ENCODE peak calls at places on chromosomes 6 and 20, in four cellular contexts. O is heart right ventricle; C is astrocyte; Y is CD8-positive, alpha-beta T cell. A is an unnamed sample. For H3K9me3, the result is how much of the 10 kb centered on the place peaks cover.

GRCh38 chr6:126312013-126312665 is 27.8 kb upstream of the CENPW start:
- DNase-seq in O (no peak), C (no peak), Y (no peak), A (peak)

GRCh38 chr6:64732888-64733287 is 974.1 kb downstream of the EYS start:
- DNase-seq in O (no peak), C (no peak), Y (no peak), A (no peak)

GRCh38 chr6:16723833-16724232 is 37.4 kb downstream of the ATXN1 start:
- DNase-seq in O (no peak), C (peak), Y (no peak), A (peak)

GRCh38 chr6:169800668-169801395 is 49.4 kb downstream of the ERMARD start:
- DNase-seq in O (no peak), C (peak), Y (no peak), A (peak)

GRCh38 chr6:124968401-124968800 is 6.2 kb downstream of the RNF217 start:
- DNase-seq in O (no peak), C (no peak), Y (no peak), A (no peak)

GRCh38 chr20:7775072-7775471 is 165.2 kb downstream of the HAO1 start:
- DNase-seq in O (peak), C (peak), Y (no peak), A (no peak)

GRCh38 chr6:90072961-90073464 is 178.7 kb downstream of the GJA10 start:
- DNase-seq in O (no peak), C (no peak), Y (no peak), A (no peak)

GRCh38 chr6:10205120-10205519 is 209.8 kb downstream of the TFAP2A start:
- DNase-seq in O (no peak), C (no peak), Y (no peak), A (no peak)

GRCh38 chr20:58092353-58092752 is 136.1 kb downstream of the ANKRD60 start:
- DNase-seq in O (no peak), C (no peak), Y (no peak), A (no peak)

GRCh38 chr6:158707120-158707519 is 57.3 kb downstream of the SYTL3 start:
- DNase-seq in O (peak), C (peak), Y (no peak), A (peak)

GRCh38 chr20:21522479-21523397 is 8.9 kb upstream of the NKX2-2 start:
- DNase-seq in O (no peak), C (no peak), Y (no peak), A (peak)

GRCh38 chr6:163474581-163474980 is 60.1 kb downstream of the QKI start:
- DNase-seq in O (no peak), C (no peak), Y (no peak), A (no peak)

GRCh38 chr6:163463795-163464194 is 49.3 kb downstream of the QKI start:
- DNase-seq in O (no peak), C (no peak), Y (no peak), A (no peak)

GRCh38 chr6:163470611-163471010 is 56.1 kb downstream of the QKI start:
- DNase-seq in O (no peak), C (no peak), Y (no peak), A (no peak)

GRCh38 chr6:163466839-163467390 is 52.4 kb downstream of the QKI start:
- DNase-seq in O (no peak), C (peak), Y (no peak), A (no peak)

DNA sequence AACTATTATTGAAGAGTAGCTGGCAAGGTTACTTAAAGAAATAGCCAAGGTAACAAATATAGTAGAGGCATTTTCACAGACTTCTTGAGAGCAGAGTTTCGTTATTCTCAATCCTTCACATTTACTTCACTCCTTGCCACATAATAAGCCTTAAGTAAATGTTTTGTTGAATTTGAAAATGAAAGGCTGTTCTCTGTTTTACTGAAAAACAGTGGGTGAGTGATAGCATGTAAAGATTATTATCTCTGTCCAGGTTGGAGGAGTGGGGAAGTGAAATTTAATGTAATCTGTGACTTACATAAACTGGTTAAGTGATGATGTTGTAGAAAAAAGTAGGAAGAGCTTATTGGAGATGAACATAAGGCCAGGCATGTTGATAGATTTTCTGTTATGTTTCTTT is 54.9 kb downstream of the QKI start:
- DNase-seq in O (no peak), C (no peak), Y (no peak), A (no peak)
- H3K9me3 ChIP-seq in O (under half), C (under half), Y (under half), A (under half)

GRCh38 chr20:43909720-43910119 is 4.9 kb upstream of the TOX2 start:
- DNase-seq in O (no peak), C (no peak), Y (no peak), A (no peak)

GRCh38 chr20:43909211-43909610 is 5.4 kb upstream of the TOX2 start:
- DNase-seq in O (no peak), C (no peak), Y (no peak), A (no peak)

GRCh38 chr20:43913291-43914025 is 1.2 kb upstream of the TOX2 start:
- DNase-seq in O (no peak), C (no peak), Y (no peak), A (no peak)

GRCh38 chr20:43910564-43910963 is 4.1 kb upstream of the TOX2 start:
- DNase-seq in O (no peak), C (no peak), Y (peak), A (no peak)

DNA sequence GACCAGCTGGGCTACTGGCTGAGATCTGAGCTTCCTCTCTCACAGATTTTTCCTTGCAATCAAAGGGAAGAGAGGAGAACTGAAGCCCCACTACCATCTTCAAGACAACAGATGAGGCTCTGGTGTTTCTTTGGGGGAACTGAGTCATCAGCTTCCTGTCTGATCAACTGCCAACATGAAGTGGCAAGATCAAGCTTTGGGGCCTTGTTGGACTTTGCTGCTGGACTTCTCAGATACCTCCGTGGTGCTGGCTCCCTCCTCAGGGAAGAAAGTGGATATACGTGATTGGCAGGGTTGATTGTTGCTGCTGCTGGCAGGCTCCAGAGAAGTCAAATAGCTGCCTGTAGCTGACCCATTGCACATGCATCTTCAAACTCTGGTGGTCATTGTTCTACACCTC is 3.6 kb upstream of the TOX2 start:
- DNase-seq in O (no peak), C (peak), Y (peak), A (no peak)
- H3K9me3 ChIP-seq in O (under half), C (under half), Y (under half), A (under half)

DNA sequence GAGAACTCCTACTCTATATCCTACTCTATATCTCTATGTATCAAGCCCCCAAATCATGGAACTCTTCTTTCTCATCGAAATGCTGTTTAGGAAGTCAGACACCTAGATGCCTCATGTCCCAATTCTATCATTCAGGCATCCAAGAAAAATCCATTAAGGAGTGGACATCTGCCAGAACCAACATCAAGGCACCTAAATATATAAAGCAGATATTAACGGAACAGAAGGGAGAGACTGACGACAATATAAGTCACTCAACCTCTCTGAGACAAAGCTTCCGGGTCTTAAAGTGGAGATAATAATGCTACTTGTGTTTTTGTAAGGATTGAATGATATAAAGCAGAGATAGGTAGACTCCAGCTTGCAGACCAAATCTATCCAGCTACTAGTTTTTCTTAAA is 241.5 kb downstream of the NFATC2 start:
- DNase-seq in O (no peak), C (no peak), Y (no peak), A (no peak)
- H3K9me3 ChIP-seq in O (under half), C (under half), Y (under half), A (under half)

GRCh38 chr20:31257364-31257763 is at the start of gene DEFB115:
- DNase-seq in O (no peak), C (no peak), Y (no peak), A (no peak)
- H3K9me3 ChIP-seq in O (under half), C (under half), Y (under half), A (under half)

GRCh38 chr6:136863752-136864151 is 41.4 kb downstream of the PEX7 start:
- DNase-seq in O (no peak), C (no peak), Y (no peak), A (no peak)
- H3K9me3 ChIP-seq in O (under half), C (under half), Y (under half), A (under half)

A was measured in small intestine.